ENCODE peak calls at places on chromosomes 12 and 14, in four cellular contexts. One of them, this sample, is unnamed.

GRCh38 chr12:60393093-60393492 is 797.3 kb downstream of the SLC16A7 start:
- DNase-seq in fibroblast of lung: no peak
- DNase-seq in GM23248: no peak
- DNase-seq in PC-3: no peak
- DNase-seq in this sample: no peak

GRCh38 chr12:48583728-48584127 is 13.9 kb upstream of the LALBA start:
- DNase-seq in fibroblast of lung: no peak
- DNase-seq in GM23248: no peak
- DNase-seq in PC-3: no peak
- DNase-seq in this sample: no peak

GRCh38 chr14:70821581-70821915 is 12.2 kb upstream of the MAP3K9 start:
- DNase-seq in fibroblast of lung: no peak
- DNase-seq in GM23248: no peak
- DNase-seq in PC-3: no peak
- DNase-seq in this sample: no peak

GRCh38 chr12:63826002-63826585 is 18.4 kb upstream of the SRGAP1 start:
- DNase-seq in fibroblast of lung: peak
- DNase-seq in GM23248: peak
- DNase-seq in PC-3: peak
- DNase-seq in this sample: no peak

GRCh38 chr12:56629459-56630179 is 507 bp downstream of the BAZ2A start:
- DNase-seq in fibroblast of lung: peak
- DNase-seq in GM23248: peak
- DNase-seq in PC-3: peak
- DNase-seq in this sample: peak

GRCh38 chr14:58813745-58814144 is 176.0 kb downstream of the DACT1 start:
- DNase-seq in fibroblast of lung: no peak
- DNase-seq in GM23248: no peak
- DNase-seq in PC-3: no peak
- DNase-seq in this sample: no peak

GRCh38 chr14:93954900-93955891 is 21.2 kb downstream of the ASB2 start:
- DNase-seq in fibroblast of lung: no peak
- DNase-seq in GM23248: no peak
- DNase-seq in PC-3: no peak
- DNase-seq in this sample: peak

GRCh38 chr12:71191509-71192196 is 33.9 kb upstream of the TSPAN8 start:
- DNase-seq in fibroblast of lung: no peak
- DNase-seq in GM23248: no peak
- DNase-seq in PC-3: no peak
- DNase-seq in this sample: no peak

GRCh38 chr12:43861015-43861846 is 25.4 kb downstream of the TMEM117 start:
- DNase-seq in fibroblast of lung: no peak
- DNase-seq in GM23248: no peak
- DNase-seq in PC-3: no peak
- DNase-seq in this sample: no peak

GRCh38 chr12:104334581-104334980 is 31.0 kb downstream of the EID3 start:
- DNase-seq in fibroblast of lung: no peak
- DNase-seq in GM23248: peak
- DNase-seq in PC-3: no peak
- DNase-seq in this sample: no peak

GRCh38 chr14:38107216-38107631 is 100.5 kb upstream of the SSTR1 start:
- DNase-seq in fibroblast of lung: no peak
- DNase-seq in GM23248: no peak
- DNase-seq in PC-3: peak
- DNase-seq in this sample: no peak

GRCh38 chr12:4031703-4032291 is 158.6 kb upstream of the PARP11 start:
- DNase-seq in fibroblast of lung: peak
- DNase-seq in GM23248: peak
- DNase-seq in PC-3: peak
- DNase-seq in this sample: no peak

GRCh38 chr12:31742891-31743290 is 14.1 kb upstream of the AMN1 start:
- DNase-seq in fibroblast of lung: no peak
- DNase-seq in GM23248: no peak
- DNase-seq in PC-3: no peak
- DNase-seq in this sample: no peak

GRCh38 chr14:102779574-102780315 is 2.5 kb downstream of the TRAF3 start:
- DNase-seq in fibroblast of lung: no peak
- DNase-seq in GM23248: no peak
- DNase-seq in PC-3: no peak
- DNase-seq in this sample: no peak

DNA sequence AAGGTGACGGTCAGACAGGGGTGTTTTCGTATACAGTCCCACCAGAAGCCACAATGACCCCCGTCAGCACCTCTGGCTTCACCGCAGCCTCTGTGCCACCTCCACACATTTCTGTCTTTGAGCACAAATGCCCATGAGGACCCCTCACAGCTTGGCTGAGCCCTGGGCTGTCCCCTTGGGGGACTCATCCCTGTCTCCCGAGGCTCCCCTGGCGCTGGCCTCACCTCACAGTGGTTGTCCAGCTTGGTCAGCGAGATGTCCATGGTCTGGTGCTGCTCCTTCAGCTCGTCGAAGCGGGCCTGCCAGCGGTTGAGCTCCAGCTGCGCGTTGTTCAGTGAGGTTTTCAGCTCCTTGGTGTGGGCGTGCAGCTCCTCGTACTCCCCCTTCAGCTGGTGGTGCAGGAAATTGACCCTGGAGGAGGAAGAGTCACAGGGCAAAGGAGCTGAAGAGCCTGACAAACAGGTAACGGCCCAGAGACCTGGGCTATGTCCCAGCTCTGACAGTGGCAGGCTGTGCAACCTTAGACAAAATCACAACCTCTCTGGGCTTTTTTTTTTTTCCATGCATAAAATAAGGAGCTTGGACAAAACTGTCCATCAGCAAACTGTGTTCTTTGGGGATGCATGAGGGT is 52.7 kb upstream of the GPR68 start:
- DNase-seq in fibroblast of lung: no peak
- DNase-seq in GM23248: no peak
- DNase-seq in PC-3: no peak
- DNase-seq in this sample: no peak
- H2AFZ ChIP-seq in fibroblast of lung: no peak
- H2AFZ ChIP-seq in GM23248: no peak
- H2AFZ ChIP-seq in PC-3: no peak
- H2AFZ ChIP-seq in this sample: no peak

GRCh38 chr12:29582156-29582555 is 84.7 kb upstream of the OVCH1 start:
- DNase-seq in fibroblast of lung: no peak
- DNase-seq in GM23248: no peak
- DNase-seq in PC-3: no peak
- DNase-seq in this sample: no peak

GRCh38 chr12:29581641-29582040 is 84.2 kb upstream of the OVCH1 start:
- DNase-seq in fibroblast of lung: peak
- DNase-seq in GM23248: peak
- DNase-seq in PC-3: peak
- DNase-seq in this sample: no peak

GRCh38 chr12:29578731-29579130 is 81.2 kb upstream of the OVCH1 start:
- DNase-seq in fibroblast of lung: peak
- DNase-seq in GM23248: peak
- DNase-seq in PC-3: peak
- DNase-seq in this sample: no peak

GRCh38 chr12:29580971-29581370 is 83.5 kb upstream of the OVCH1 start:
- DNase-seq in fibroblast of lung: peak
- DNase-seq in GM23248: no peak
- DNase-seq in PC-3: no peak
- DNase-seq in this sample: no peak

GRCh38 chr12:29582677-29583076 is 85.2 kb upstream of the OVCH1 start:
- DNase-seq in fibroblast of lung: no peak
- DNase-seq in GM23248: peak
- DNase-seq in PC-3: peak
- DNase-seq in this sample: no peak
- H3K27ac ChIP-seq in fibroblast of lung: no peak
- H3K27ac ChIP-seq in GM23248: no peak
- H3K27ac ChIP-seq in PC-3: peak
- H3K27ac ChIP-seq in this sample: no peak

GRCh38 chr12:52349196-52349595 is 18.1 kb downstream of the KRT85 start:
- DNase-seq in fibroblast of lung: peak
- DNase-seq in GM23248: no peak
- DNase-seq in PC-3: peak
- DNase-seq in this sample: no peak
- H3K9ac ChIP-seq in fibroblast of lung: no peak
- H3K9ac ChIP-seq in GM23248: no peak
- H3K9ac ChIP-seq in PC-3: no peak
- H3K9ac ChIP-seq in this sample: no peak

DNA sequence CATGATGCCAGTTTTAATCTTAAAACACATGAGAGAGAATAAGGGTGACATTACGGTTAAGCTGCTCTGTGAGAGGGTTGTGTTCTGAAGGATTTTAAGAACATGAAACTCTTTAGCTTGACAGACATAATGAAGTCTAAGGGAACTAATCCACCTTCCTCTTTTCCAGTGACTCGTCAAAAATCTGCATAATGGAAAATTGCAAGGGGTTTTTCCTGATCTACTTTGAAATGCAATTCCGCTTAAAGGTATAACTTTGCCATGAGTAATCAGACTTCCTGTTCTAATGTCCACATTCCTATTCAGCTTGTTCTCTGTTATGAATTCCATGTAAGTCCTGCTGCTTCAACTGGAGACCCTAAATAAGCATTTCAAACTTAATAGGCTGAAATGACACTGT is at the start of gene ZNF705A:
- DNase-seq in fibroblast of lung: peak
- DNase-seq in GM23248: peak
- DNase-seq in PC-3: peak
- DNase-seq in this sample: no peak
- H2AFZ ChIP-seq in fibroblast of lung: no peak
- H2AFZ ChIP-seq in GM23248: peak
- H2AFZ ChIP-seq in PC-3: peak
- H2AFZ ChIP-seq in this sample: no peak

DNA sequence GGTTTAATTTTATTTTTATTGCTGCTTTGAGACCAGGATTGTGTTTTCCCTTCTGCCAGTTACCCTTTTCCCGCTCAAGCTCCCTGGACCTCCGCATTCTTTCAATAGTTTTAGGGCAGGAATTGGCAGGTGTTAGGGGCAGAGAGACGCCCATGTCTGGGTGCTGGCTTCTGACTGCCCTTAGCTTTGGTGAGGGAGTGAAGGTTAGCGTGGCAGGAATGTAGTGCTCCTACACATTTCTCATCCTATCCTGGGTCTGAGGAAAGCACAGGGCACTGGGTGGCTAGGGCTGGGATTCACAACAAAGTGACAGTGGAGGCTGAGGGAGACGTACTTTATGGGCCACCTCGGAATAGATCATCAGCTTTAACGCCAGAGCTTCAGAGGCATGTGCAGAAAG is 428.0 kb downstream of the ZFP36L1 start:
- DNase-seq in fibroblast of lung: peak
- DNase-seq in GM23248: no peak
- DNase-seq in PC-3: no peak
- DNase-seq in this sample: no peak
- H3K27ac ChIP-seq in fibroblast of lung: peak
- H3K27ac ChIP-seq in GM23248: peak
- H3K27ac ChIP-seq in PC-3: peak
- H3K27ac ChIP-seq in this sample: no peak